ENCODE peak calls at places on chromosomes 11 and 22, in eight cellular contexts. One of them, this sample, is unnamed.

GRCh38 chr11:3627291-3627690 is 14.5 kb downstream of the ART5 start:
- DNase-seq in prostate gland: no peak
- DNase-seq in tibial artery: no peak
- DNase-seq in right atrium auricular region: no peak
- DNase-seq in right cardiac atrium: no peak
- DNase-seq in A549: no peak
- DNase-seq in heart left ventricle: no peak
- DNase-seq in stomach: no peak
- DNase-seq in this sample: no peak

GRCh38 chr22:28800308-28801041 is at the start of gene XBP1:
- DNase-seq in prostate gland: peak
- DNase-seq in stomach: peak
- DNase-seq in A549: peak
- DNase-seq in tibial artery: peak
- DNase-seq in right cardiac atrium: peak
- DNase-seq in heart left ventricle: peak
- DNase-seq in right atrium auricular region: peak
- DNase-seq in this sample: peak

GRCh38 chr11:59206635-59207034 is 6.1 kb downstream of the MPEG1 start:
- DNase-seq in prostate gland: no peak
- DNase-seq in stomach: peak
- DNase-seq in right atrium auricular region: no peak
- DNase-seq in tibial artery: no peak
- DNase-seq in heart left ventricle: peak
- DNase-seq in right cardiac atrium: peak
- DNase-seq in A549: peak
- DNase-seq in this sample: no peak

GRCh38 chr11:46343520-46343919 is 3.7 kb upstream of the DGKZ start:
- DNase-seq in stomach: no peak
- DNase-seq in A549: no peak
- DNase-seq in right atrium auricular region: no peak
- DNase-seq in tibial artery: no peak
- DNase-seq in prostate gland: no peak
- DNase-seq in heart left ventricle: no peak
- DNase-seq in right cardiac atrium: no peak
- DNase-seq in this sample: no peak

GRCh38 chr11:77724639-77725038 is 87.0 kb upstream of the CLNS1A start:
- DNase-seq in tibial artery: no peak
- DNase-seq in right atrium auricular region: no peak
- DNase-seq in heart left ventricle: no peak
- DNase-seq in right cardiac atrium: no peak
- DNase-seq in A549: no peak
- DNase-seq in prostate gland: no peak
- DNase-seq in stomach: no peak
- DNase-seq in this sample: no peak

GRCh38 chr11:72491001-72491400 is 56.7 kb upstream of the CLPB start:
- DNase-seq in prostate gland: no peak
- DNase-seq in right cardiac atrium: no peak
- DNase-seq in tibial artery: no peak
- DNase-seq in heart left ventricle: no peak
- DNase-seq in right atrium auricular region: no peak
- DNase-seq in A549: no peak
- DNase-seq in stomach: no peak
- DNase-seq in this sample: no peak

GRCh38 chr11:58027341-58027740 is 3.4 kb upstream of the OR6Q1 start:
- DNase-seq in tibial artery: no peak
- DNase-seq in prostate gland: peak
- DNase-seq in heart left ventricle: no peak
- DNase-seq in right cardiac atrium: no peak
- DNase-seq in A549: no peak
- DNase-seq in right atrium auricular region: no peak
- DNase-seq in stomach: no peak
- DNase-seq in this sample: no peak

GRCh38 chr11:125224391-125225015 is 60.0 kb downstream of the PKNOX2 start:
- DNase-seq in right cardiac atrium: peak
- DNase-seq in A549: no peak
- DNase-seq in heart left ventricle: peak
- DNase-seq in stomach: peak
- DNase-seq in tibial artery: peak
- DNase-seq in prostate gland: no peak
- DNase-seq in right atrium auricular region: peak
- DNase-seq in this sample: peak

GRCh38 chr22:31942091-31942490 is 2.2 kb upstream of the YWHAH start:
- DNase-seq in stomach: no peak
- DNase-seq in tibial artery: no peak
- DNase-seq in prostate gland: no peak
- DNase-seq in right atrium auricular region: no peak
- DNase-seq in heart left ventricle: no peak
- DNase-seq in A549: no peak
- DNase-seq in right cardiac atrium: no peak
- DNase-seq in this sample: no peak

GRCh38 chr22:22245256-22245909 is 797 bp downstream of the VPREB1 start:
- DNase-seq in right atrium auricular region: no peak
- DNase-seq in tibial artery: no peak
- DNase-seq in right cardiac atrium: no peak
- DNase-seq in stomach: no peak
- DNase-seq in A549: no peak
- DNase-seq in prostate gland: no peak
- DNase-seq in heart left ventricle: no peak
- DNase-seq in this sample: no peak

GRCh38 chr11:44033856-44034255 is 13.9 kb upstream of the ACCSL start:
- DNase-seq in A549: no peak
- DNase-seq in tibial artery: no peak
- DNase-seq in right cardiac atrium: no peak
- DNase-seq in heart left ventricle: no peak
- DNase-seq in stomach: no peak
- DNase-seq in prostate gland: no peak
- DNase-seq in right atrium auricular region: no peak
- DNase-seq in this sample: no peak

GRCh38 chr11:118353084-118353710 is 6.2 kb upstream of the UBE4A start:
- DNase-seq in A549: no peak
- DNase-seq in right cardiac atrium: no peak
- DNase-seq in right atrium auricular region: no peak
- DNase-seq in tibial artery: no peak
- DNase-seq in heart left ventricle: no peak
- DNase-seq in stomach: no peak
- DNase-seq in prostate gland: no peak
- DNase-seq in this sample: no peak

GRCh38 chr11:111269146-111269868 is 23.8 kb downstream of the POU2AF2 start:
- DNase-seq in heart left ventricle: no peak
- DNase-seq in tibial artery: no peak
- DNase-seq in stomach: no peak
- DNase-seq in right atrium auricular region: no peak
- DNase-seq in A549: no peak
- DNase-seq in prostate gland: no peak
- DNase-seq in right cardiac atrium: no peak
- DNase-seq in this sample: no peak

GRCh38 chr11:71139516-71140205 is 112.7 kb downstream of the SHANK2 start:
- DNase-seq in right cardiac atrium: peak
- DNase-seq in A549: no peak
- DNase-seq in tibial artery: peak
- DNase-seq in stomach: peak
- DNase-seq in right atrium auricular region: no peak
- DNase-seq in prostate gland: peak
- DNase-seq in heart left ventricle: peak
- DNase-seq in this sample: peak

GRCh38 chr11:57772562-57772961 is 11.0 kb downstream of the CTNND1 start:
- DNase-seq in tibial artery: no peak
- DNase-seq in right cardiac atrium: no peak
- DNase-seq in heart left ventricle: no peak
- DNase-seq in prostate gland: no peak
- DNase-seq in right atrium auricular region: no peak
- DNase-seq in A549: no peak
- DNase-seq in stomach: no peak
- DNase-seq in this sample: no peak

DNA sequence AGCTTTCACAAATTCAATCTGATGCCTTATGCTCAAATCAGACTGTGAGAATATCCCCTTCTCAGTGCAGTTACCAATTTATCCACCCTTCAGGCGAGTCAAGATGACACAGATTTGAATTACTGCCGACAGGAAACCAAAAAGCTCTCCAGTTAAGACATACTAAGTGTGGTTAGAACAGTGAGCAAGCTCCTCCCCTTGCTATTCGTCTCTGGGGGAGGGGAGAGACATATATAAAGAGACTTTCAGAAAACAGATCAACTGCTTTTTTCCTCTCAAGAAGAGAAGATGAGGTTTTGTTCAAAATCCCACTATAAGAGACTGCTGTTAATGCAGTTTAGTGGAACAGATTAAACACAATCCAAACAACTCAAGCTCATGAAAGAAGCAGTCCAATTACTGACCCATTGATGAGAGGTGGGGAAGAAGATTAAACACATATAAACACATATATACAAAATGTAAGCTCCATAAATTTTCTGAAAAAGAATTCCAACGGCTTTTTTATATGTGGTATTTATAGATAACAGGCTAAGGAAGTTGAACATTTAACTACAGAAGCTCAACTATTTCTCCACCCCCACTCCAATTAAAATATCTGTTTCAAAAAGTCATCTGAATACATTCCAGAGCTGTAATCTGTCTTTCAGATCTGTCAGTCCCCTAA is 102.7 kb downstream of the MRTFA start:
- DNase-seq in A549: peak
- DNase-seq in stomach: no peak
- DNase-seq in prostate gland: no peak
- DNase-seq in right atrium auricular region: no peak
- DNase-seq in tibial artery: no peak
- DNase-seq in right cardiac atrium: no peak
- DNase-seq in heart left ventricle: no peak
- DNase-seq in this sample: no peak
- H3K4me3 ChIP-seq in A549: peak
- H3K4me3 ChIP-seq in stomach: no peak
- H3K4me3 ChIP-seq in prostate gland: no peak
- H3K4me3 ChIP-seq in right atrium auricular region: peak
- H3K4me3 ChIP-seq in tibial artery: peak
- H3K4me3 ChIP-seq in right cardiac atrium: peak
- H3K4me3 ChIP-seq in heart left ventricle: peak
- H3K4me3 ChIP-seq in this sample: no peak

GRCh38 chr11:28139848-28140415 is 31.7 kb downstream of the METTL15 start:
- DNase-seq in prostate gland: no peak
- DNase-seq in tibial artery: no peak
- DNase-seq in A549: no peak
- DNase-seq in stomach: no peak
- DNase-seq in heart left ventricle: no peak
- DNase-seq in right atrium auricular region: no peak
- DNase-seq in right cardiac atrium: no peak
- DNase-seq in this sample: no peak
- H3K4me3 ChIP-seq in prostate gland: no peak
- H3K4me3 ChIP-seq in tibial artery: no peak
- H3K4me3 ChIP-seq in A549: no peak
- H3K4me3 ChIP-seq in stomach: no peak
- H3K4me3 ChIP-seq in heart left ventricle: no peak
- H3K4me3 ChIP-seq in right atrium auricular region: no peak
- H3K4me3 ChIP-seq in right cardiac atrium: no peak
- H3K4me3 ChIP-seq in this sample: no peak

GRCh38 chr22:49512471-49512870 is 315.2 kb downstream of the BRD1 start:
- DNase-seq in right atrium auricular region: no peak
- DNase-seq in stomach: no peak
- DNase-seq in prostate gland: no peak
- DNase-seq in right cardiac atrium: no peak
- DNase-seq in tibial artery: no peak
- DNase-seq in heart left ventricle: no peak
- DNase-seq in A549: no peak
- DNase-seq in this sample: no peak
- H3K4me3 ChIP-seq in right atrium auricular region: no peak
- H3K4me3 ChIP-seq in stomach: no peak
- H3K4me3 ChIP-seq in prostate gland: no peak
- H3K4me3 ChIP-seq in right cardiac atrium: no peak
- H3K4me3 ChIP-seq in tibial artery: no peak
- H3K4me3 ChIP-seq in heart left ventricle: no peak
- H3K4me3 ChIP-seq in A549: no peak
- H3K4me3 ChIP-seq in this sample: no peak

GRCh38 chr11:6523253-6523652 is 26.2 kb downstream of the DNHD1 start:
- DNase-seq in stomach: no peak
- DNase-seq in right cardiac atrium: no peak
- DNase-seq in A549: no peak
- DNase-seq in right atrium auricular region: no peak
- DNase-seq in heart left ventricle: no peak
- DNase-seq in prostate gland: no peak
- DNase-seq in tibial artery: no peak
- DNase-seq in this sample: no peak

GRCh38 chr11:6516865-6517264 is 19.8 kb downstream of the DNHD1 start:
- DNase-seq in right cardiac atrium: no peak
- DNase-seq in stomach: no peak
- DNase-seq in right atrium auricular region: no peak
- DNase-seq in A549: no peak
- DNase-seq in heart left ventricle: no peak
- DNase-seq in tibial artery: no peak
- DNase-seq in prostate gland: no peak
- DNase-seq in this sample: no peak

DNA sequence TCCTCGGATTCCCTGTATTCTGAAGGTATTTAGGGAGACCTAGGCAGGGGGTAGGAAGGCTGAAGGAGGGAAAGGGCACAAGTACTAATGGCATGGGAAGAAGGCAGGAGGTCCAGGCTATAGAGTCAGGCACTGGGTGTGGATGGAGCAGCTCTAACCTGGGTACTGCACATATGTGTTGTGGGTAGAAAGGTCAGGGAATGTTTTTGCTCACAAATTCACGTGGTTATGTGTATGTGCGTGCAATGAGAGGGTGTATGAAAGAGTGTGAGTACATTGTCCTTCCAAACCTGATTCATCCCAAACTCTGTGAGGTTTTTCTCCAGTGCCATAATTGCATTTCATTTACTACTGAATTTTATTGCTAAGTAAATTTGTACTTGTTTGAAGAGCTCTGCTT is 23.2 kb downstream of the DNHD1 start:
- DNase-seq in right atrium auricular region: no peak
- DNase-seq in heart left ventricle: no peak
- DNase-seq in tibial artery: no peak
- DNase-seq in prostate gland: no peak
- DNase-seq in stomach: no peak
- DNase-seq in right cardiac atrium: no peak
- DNase-seq in A549: no peak
- DNase-seq in this sample: no peak
- H3K4me3 ChIP-seq in right atrium auricular region: no peak
- H3K4me3 ChIP-seq in heart left ventricle: no peak
- H3K4me3 ChIP-seq in tibial artery: no peak
- H3K4me3 ChIP-seq in prostate gland: no peak
- H3K4me3 ChIP-seq in stomach: no peak
- H3K4me3 ChIP-seq in right cardiac atrium: no peak
- H3K4me3 ChIP-seq in A549: no peak
- H3K4me3 ChIP-seq in this sample: no peak

This sample was measured in sigmoid colon.